ENCODE peak calls at places on chromosomes 7 and 10, in seven cellular contexts. One of them, this sample, is unnamed.

GRCh38 chr10:118528426-118528825 is 67.0 kb downstream of the PRLHR start:
- DNase-seq in HCT116: no peak
- DNase-seq in H1: no peak
- DNase-seq in SK-N-SH: no peak
- DNase-seq in K562: no peak
- DNase-seq in GM12878: no peak
- DNase-seq in HepG2: no peak
- DNase-seq in this sample: no peak

GRCh38 chr7:14288701-14289100 is 299.2 kb upstream of the ETV1 start:
- DNase-seq in HCT116: no peak
- DNase-seq in H1: no peak
- DNase-seq in SK-N-SH: no peak
- DNase-seq in K562: no peak
- DNase-seq in GM12878: no peak
- DNase-seq in HepG2: no peak
- DNase-seq in this sample: no peak

GRCh38 chr7:99623702-99624447 is 7.1 kb downstream of the ZSCAN25 start:
- DNase-seq in HCT116: no peak
- DNase-seq in H1: no peak
- DNase-seq in SK-N-SH: no peak
- DNase-seq in K562: no peak
- DNase-seq in GM12878: no peak
- DNase-seq in HepG2: no peak
- DNase-seq in this sample: no peak

GRCh38 chr10:5585517-5586222 is 60.9 kb downstream of the CALML3 start:
- DNase-seq in HCT116: no peak
- DNase-seq in H1: no peak
- DNase-seq in SK-N-SH: no peak
- DNase-seq in K562: no peak
- DNase-seq in GM12878: no peak
- DNase-seq in HepG2: peak
- DNase-seq in this sample: no peak

GRCh38 chr7:75892634-75893272 is 13.9 kb downstream of the RHBDD2 start:
- DNase-seq in HCT116: no peak
- DNase-seq in H1: no peak
- DNase-seq in SK-N-SH: no peak
- DNase-seq in K562: peak
- DNase-seq in GM12878: no peak
- DNase-seq in HepG2: no peak
- DNase-seq in this sample: peak

GRCh38 chr10:122165492-122165832 is 105.6 kb upstream of the BTBD16 start:
- DNase-seq in HCT116: no peak
- DNase-seq in H1: no peak
- DNase-seq in SK-N-SH: no peak
- DNase-seq in K562: no peak
- DNase-seq in GM12878: no peak
- DNase-seq in HepG2: no peak
- DNase-seq in this sample: no peak

GRCh38 chr10:128528781-128529180 is 402.6 kb upstream of the MKI67 start:
- DNase-seq in HCT116: no peak
- DNase-seq in H1: no peak
- DNase-seq in SK-N-SH: no peak
- DNase-seq in K562: no peak
- DNase-seq in GM12878: no peak
- DNase-seq in HepG2: no peak
- DNase-seq in this sample: no peak

GRCh38 chr10:6464862-6465430 is 115.1 kb downstream of the PRKCQ start:
- DNase-seq in HCT116: no peak
- DNase-seq in H1: no peak
- DNase-seq in SK-N-SH: no peak
- DNase-seq in K562: peak
- DNase-seq in GM12878: no peak
- DNase-seq in HepG2: no peak
- DNase-seq in this sample: no peak

GRCh38 chr10:101774589-101775272 is 1.2 kb downstream of the FGF8 start:
- DNase-seq in HCT116: no peak
- DNase-seq in H1: no peak
- DNase-seq in SK-N-SH: peak
- DNase-seq in K562: no peak
- DNase-seq in GM12878: no peak
- DNase-seq in HepG2: no peak
- DNase-seq in this sample: no peak

GRCh38 chr7:119175916-119176627 is 951.6 kb downstream of the ANKRD7 start:
- DNase-seq in HCT116: peak
- DNase-seq in H1: peak
- DNase-seq in SK-N-SH: peak
- DNase-seq in K562: peak
- DNase-seq in GM12878: peak
- DNase-seq in HepG2: peak
- DNase-seq in this sample: peak

GRCh38 chr10:3935141-3935540 is 150.1 kb upstream of the KLF6 start:
- DNase-seq in HCT116: no peak
- DNase-seq in H1: no peak
- DNase-seq in SK-N-SH: no peak
- DNase-seq in K562: no peak
- DNase-seq in GM12878: peak
- DNase-seq in HepG2: no peak
- DNase-seq in this sample: no peak

GRCh38 chr10:72834183-72834825 is 59.2 kb upstream of the OIT3 start:
- DNase-seq in HCT116: peak
- DNase-seq in H1: peak
- DNase-seq in SK-N-SH: peak
- DNase-seq in K562: peak
- DNase-seq in GM12878: peak
- DNase-seq in HepG2: peak
- DNase-seq in this sample: peak

GRCh38 chr7:17412883-17413282 is 114.4 kb downstream of the AHR start:
- DNase-seq in HCT116: no peak
- DNase-seq in H1: no peak
- DNase-seq in SK-N-SH: no peak
- DNase-seq in K562: no peak
- DNase-seq in GM12878: no peak
- DNase-seq in HepG2: no peak
- DNase-seq in this sample: no peak

GRCh38 chr10:132036153-132036886 is 29.4 kb upstream of the JAKMIP3 start:
- DNase-seq in HCT116: no peak
- DNase-seq in H1: peak
- DNase-seq in SK-N-SH: peak
- DNase-seq in K562: no peak
- DNase-seq in GM12878: no peak
- DNase-seq in HepG2: no peak
- DNase-seq in this sample: peak

GRCh38 chr7:6453737-6454136 is 6.0 kb upstream of the DAGLB start:
- DNase-seq in HCT116: peak
- DNase-seq in H1: no peak
- DNase-seq in SK-N-SH: no peak
- DNase-seq in K562: no peak
- DNase-seq in GM12878: no peak
- DNase-seq in HepG2: peak
- DNase-seq in this sample: no peak

GRCh38 chr7:5827755-5828154 is 46.3 kb upstream of the RNF216 start:
- DNase-seq in HCT116: peak
- DNase-seq in H1: no peak
- DNase-seq in SK-N-SH: peak
- DNase-seq in K562: peak
- DNase-seq in GM12878: no peak
- DNase-seq in HepG2: peak
- DNase-seq in this sample: no peak

GRCh38 chr10:49189422-49189821 is 1.2 kb upstream of the TMEM273 start:
- DNase-seq in HCT116: no peak
- DNase-seq in H1: no peak
- DNase-seq in SK-N-SH: no peak
- DNase-seq in K562: no peak
- DNase-seq in GM12878: no peak
- DNase-seq in HepG2: no peak
- DNase-seq in this sample: no peak

DNA sequence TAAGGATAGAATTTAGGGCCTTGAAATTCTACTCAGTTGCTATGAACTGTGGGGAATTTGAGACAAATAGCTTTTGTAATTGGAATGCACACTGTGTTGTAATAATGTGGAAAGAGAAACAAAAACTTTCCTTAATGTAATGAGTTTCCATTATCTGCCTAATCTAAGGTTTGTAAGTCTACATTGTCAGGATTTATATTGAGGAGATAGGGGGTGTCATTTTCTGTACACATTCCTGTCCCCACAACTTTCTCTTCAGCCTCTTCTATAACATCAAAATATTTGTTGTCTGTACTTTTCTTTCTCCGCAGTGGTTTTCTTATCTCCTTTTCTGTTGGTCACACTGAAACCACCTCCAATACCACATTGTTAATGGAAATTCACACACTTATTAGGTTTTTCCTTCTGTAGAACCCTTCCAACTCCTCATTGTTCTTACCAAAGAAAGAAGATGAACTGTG is 41.5 kb downstream of the ARID5B start:
- DNase-seq in HCT116: no peak
- DNase-seq in H1: no peak
- DNase-seq in SK-N-SH: no peak
- DNase-seq in K562: no peak
- DNase-seq in GM12878: no peak
- DNase-seq in HepG2: no peak
- DNase-seq in this sample: peak
- TF ChIP-seq JUND in HCT116: no peak
- TF ChIP-seq JUND in H1: no peak
- TF ChIP-seq JUND in SK-N-SH: no peak
- TF ChIP-seq JUND in K562: no peak
- TF ChIP-seq JUND in GM12878: no peak
- TF ChIP-seq JUND in HepG2: no peak
- TF ChIP-seq JUND in this sample: no peak

DNA sequence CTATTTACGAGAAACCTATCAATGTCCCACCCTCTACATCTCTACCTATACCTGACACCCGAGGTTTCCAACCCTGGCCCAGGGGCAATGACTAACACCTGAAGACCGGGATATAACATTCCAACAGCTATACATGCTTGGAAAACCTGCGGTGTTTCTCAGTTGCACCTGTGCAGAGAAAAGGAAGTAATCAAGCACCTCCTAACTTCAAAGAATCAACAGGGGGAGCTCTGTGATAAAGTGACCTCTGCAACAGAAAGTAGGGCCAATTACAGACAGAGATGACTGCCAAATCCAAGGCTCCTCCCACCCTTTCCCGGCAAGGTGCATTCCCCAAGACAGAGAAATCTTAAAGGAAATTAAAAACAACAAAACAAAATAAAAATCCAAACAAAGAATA is 41.3 kb downstream of the CCDC6 start:
- DNase-seq in HCT116: peak
- DNase-seq in H1: peak
- DNase-seq in SK-N-SH: no peak
- DNase-seq in K562: peak
- DNase-seq in GM12878: no peak
- DNase-seq in HepG2: peak
- DNase-seq in this sample: peak
- TF ChIP-seq JUND in HCT116: no peak
- TF ChIP-seq JUND in H1: no peak
- TF ChIP-seq JUND in SK-N-SH: no peak
- TF ChIP-seq JUND in K562: no peak
- TF ChIP-seq JUND in GM12878: no peak
- TF ChIP-seq JUND in HepG2: no peak
- TF ChIP-seq JUND in this sample: no peak

GRCh38 chr10:650691-651615 is 38.5 kb downstream of the DIP2C start:
- DNase-seq in HCT116: no peak
- DNase-seq in H1: no peak
- DNase-seq in SK-N-SH: no peak
- DNase-seq in K562: no peak
- DNase-seq in GM12878: no peak
- DNase-seq in HepG2: no peak
- DNase-seq in this sample: no peak

GRCh38 chr10:652226-652625 is 37.2 kb downstream of the DIP2C start:
- DNase-seq in HCT116: no peak
- DNase-seq in H1: no peak
- DNase-seq in SK-N-SH: no peak
- DNase-seq in K562: no peak
- DNase-seq in GM12878: no peak
- DNase-seq in HepG2: no peak
- DNase-seq in this sample: no peak

GRCh38 chr10:649445-649797 is 40.0 kb downstream of the DIP2C start:
- DNase-seq in HCT116: no peak
- DNase-seq in H1: no peak
- DNase-seq in SK-N-SH: no peak
- DNase-seq in K562: no peak
- DNase-seq in GM12878: no peak
- DNase-seq in HepG2: peak
- DNase-seq in this sample: no peak

GRCh38 chr10:651700-652099 is 37.8 kb downstream of the DIP2C start:
- DNase-seq in HCT116: no peak
- DNase-seq in H1: no peak
- DNase-seq in SK-N-SH: no peak
- DNase-seq in K562: no peak
- DNase-seq in GM12878: no peak
- DNase-seq in HepG2: no peak
- DNase-seq in this sample: no peak

GRCh38 chr10:649798-650690 is 39.4 kb downstream of the DIP2C start:
- DNase-seq in HCT116: no peak
- DNase-seq in H1: no peak
- DNase-seq in SK-N-SH: no peak
- DNase-seq in K562: no peak
- DNase-seq in GM12878: no peak
- DNase-seq in HepG2: peak
- DNase-seq in this sample: no peak
- TF ChIP-seq JUND in HCT116: no peak
- TF ChIP-seq JUND in H1: no peak
- TF ChIP-seq JUND in SK-N-SH: no peak
- TF ChIP-seq JUND in K562: no peak
- TF ChIP-seq JUND in GM12878: no peak
- TF ChIP-seq JUND in HepG2: no peak
- TF ChIP-seq JUND in this sample: no peak

GRCh38 chr7:134875867-134876266 is 96.4 kb downstream of the CALD1 start:
- DNase-seq in HCT116: no peak
- DNase-seq in H1: no peak
- DNase-seq in SK-N-SH: no peak
- DNase-seq in K562: no peak
- DNase-seq in GM12878: no peak
- DNase-seq in HepG2: no peak
- DNase-seq in this sample: no peak
- TF ChIP-seq JUND in HCT116: no peak
- TF ChIP-seq JUND in H1: no peak
- TF ChIP-seq JUND in SK-N-SH: peak
- TF ChIP-seq JUND in K562: no peak
- TF ChIP-seq JUND in GM12878: no peak
- TF ChIP-seq JUND in HepG2: no peak
- TF ChIP-seq JUND in this sample: no peak

DNA sequence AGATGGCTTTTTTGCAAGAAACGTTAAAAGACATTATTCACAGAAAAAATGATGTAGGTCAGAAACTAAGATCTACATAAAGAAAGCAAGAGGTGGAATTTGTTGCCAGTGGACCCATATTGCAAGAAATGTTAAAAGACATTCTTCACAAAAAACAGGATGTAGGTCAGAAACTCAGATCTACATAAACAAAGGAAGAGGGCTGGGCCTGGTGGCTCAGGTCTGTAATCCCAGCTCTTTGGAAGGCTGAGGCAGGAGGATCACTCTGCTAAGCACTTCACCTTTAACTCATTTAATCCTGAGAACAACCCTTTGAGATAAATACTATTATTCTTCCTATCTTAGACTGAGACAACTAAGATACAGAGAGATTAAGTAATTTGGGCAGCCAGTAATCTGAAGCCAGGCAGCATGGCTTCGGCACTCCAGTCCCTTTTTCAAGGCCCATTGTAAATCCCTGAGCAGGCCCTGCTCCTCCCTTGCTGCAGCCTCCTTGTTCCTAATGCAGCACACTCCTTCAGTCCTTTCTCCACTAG is 11.6 kb downstream of the ZFAND4 start:
- DNase-seq in HCT116: no peak
- DNase-seq in H1: no peak
- DNase-seq in SK-N-SH: no peak
- DNase-seq in K562: no peak
- DNase-seq in GM12878: no peak
- DNase-seq in HepG2: no peak
- DNase-seq in this sample: no peak
- TF ChIP-seq JUND in HCT116: no peak
- TF ChIP-seq JUND in H1: no peak
- TF ChIP-seq JUND in SK-N-SH: no peak
- TF ChIP-seq JUND in K562: no peak
- TF ChIP-seq JUND in GM12878: no peak
- TF ChIP-seq JUND in HepG2: no peak
- TF ChIP-seq JUND in this sample: no peak